ENCODE peak calls at places on chromosomes 6 and 20, in eight cellular contexts. O is tibial nerve, V is vagina, B is endothelial cell of umbilical vein, A is suprapubic skin, I is prostate gland, T is adrenal gland, N is lower leg skin. L is an unnamed sample.

GRCh38 chr6:139373154-139373927 is 1.1 kb downstream of the CITED2 start:
- DNase-seq in O (peak), V (no peak), B (peak), A (peak), I (peak), T (peak), N (peak), L (no peak)

GRCh38 chr20:36093025-36093803 is 61.3 kb upstream of the EPB41L1 start:
- DNase-seq in O (peak), V (no peak), B (peak), A (peak), I (peak), T (peak), N (no peak), L (no peak)

GRCh38 chr6:109595998-109596397 is 95.0 kb downstream of the AK9 start:
- DNase-seq in O (no peak), V (no peak), B (peak), A (no peak), I (no peak), T (no peak), N (no peak), L (no peak)

GRCh38 chr6:110188791-110189190 is 8.6 kb downstream of the CDC40 start:
- DNase-seq in O (no peak), V (no peak), B (no peak), A (no peak), I (no peak), T (no peak), N (no peak), L (no peak)

GRCh38 chr6:22694092-22694724 is 124.8 kb downstream of the HDGFL1 start:
- DNase-seq in O (no peak), V (no peak), B (no peak), A (no peak), I (no peak), T (no peak), N (no peak), L (no peak)

GRCh38 chr6:160400426-160400825 is 52.2 kb downstream of the SLC22A3 start:
- DNase-seq in O (no peak), V (no peak), B (no peak), A (no peak), I (peak), T (no peak), N (no peak), L (no peak)

GRCh38 chr6:157428418-157429202 is 47.6 kb downstream of the ZDHHC14 start:
- DNase-seq in O (no peak), V (no peak), B (no peak), A (no peak), I (peak), T (peak), N (no peak), L (no peak)

GRCh38 chr6:168683621-168684020 is 242.6 kb downstream of the SMOC2 start:
- DNase-seq in O (no peak), V (peak), B (no peak), A (no peak), I (no peak), T (no peak), N (no peak), L (no peak)

GRCh38 chr6:141017941-141018340 is 1114.8 kb upstream of the GJE1 start:
- DNase-seq in O (no peak), V (no peak), B (no peak), A (no peak), I (no peak), T (no peak), N (no peak), L (no peak)

GRCh38 chr6:13278184-13278583 is 50.2 kb downstream of the TBC1D7 start:
- DNase-seq in O (no peak), V (no peak), B (no peak), A (no peak), I (no peak), T (no peak), N (no peak), L (no peak)

GRCh38 chr6:3650959-3651697 is 100.4 kb downstream of the PXDC1 start:
- DNase-seq in O (no peak), V (peak), B (no peak), A (no peak), I (no peak), T (no peak), N (no peak), L (no peak)

GRCh38 chr6:74222768-74223321 is 526.8 kb downstream of the CD109 start:
- DNase-seq in O (no peak), V (no peak), B (no peak), A (no peak), I (no peak), T (no peak), N (no peak), L (no peak)

GRCh38 chr6:44039191-44039719 is 88.0 kb downstream of the MRPL14 start:
- DNase-seq in O (no peak), V (no peak), B (no peak), A (no peak), I (no peak), T (peak), N (no peak), L (no peak)

GRCh38 chr6:98516869-98517268 is 317.5 kb upstream of the POU3F2 start:
- DNase-seq in O (no peak), V (no peak), B (no peak), A (no peak), I (no peak), T (no peak), N (no peak), L (no peak)

GRCh38 chr20:63097336-63097831 is 90.6 kb upstream of the BHLHE23 start:
- DNase-seq in O (no peak), V (no peak), B (no peak), A (peak), I (no peak), T (peak), N (no peak), L (no peak)

GRCh38 chr20:35329435-35330139 is 37.4 kb upstream of the FAM83C start:
- DNase-seq in O (no peak), V (no peak), B (no peak), A (no peak), I (no peak), T (peak), N (peak), L (no peak)

GRCh38 chr20:32461836-32462600 is 103.9 kb downstream of the ASXL1 start:
- DNase-seq in O (no peak), V (no peak), B (no peak), A (no peak), I (no peak), T (no peak), N (no peak), L (no peak)

GRCh38 chr6:3766219-3766618 is 14.7 kb upstream of the PXDC1 start:
- DNase-seq in O (no peak), V (peak), B (no peak), A (peak), I (peak), T (no peak), N (no peak), L (no peak)

GRCh38 chr6:58113960-58114359 is 796.5 kb downstream of the PRIM2 start:
- DNase-seq in O (no peak), V (no peak), B (no peak), A (no peak), I (no peak), T (no peak), N (no peak), L (no peak)

GRCh38 chr6:41039060-41039998 is at the start of gene UNC5CL:
- DNase-seq in O (no peak), V (no peak), B (peak), A (no peak), I (peak), T (peak), N (no peak), L (peak)

GRCh38 chr6:75893776-75894152 is 144.7 kb downstream of the MYO6 start:
- DNase-seq in O (no peak), V (no peak), B (no peak), A (no peak), I (no peak), T (no peak), N (no peak), L (no peak)

GRCh38 chr6:25971187-25971811 is 8.7 kb downstream of the TRIM38 start:
- DNase-seq in O (no peak), V (no peak), B (peak), A (no peak), I (no peak), T (peak), N (peak), L (peak)

GRCh38 chr6:122719176-122719575 is 60.3 kb upstream of the FABP7 start:
- DNase-seq in O (no peak), V (no peak), B (no peak), A (no peak), I (no peak), T (no peak), N (no peak), L (no peak)

GRCh38 chr6:69362209-69362608 is 434.6 kb downstream of the LMBRD1 start:
- DNase-seq in O (no peak), V (no peak), B (no peak), A (no peak), I (no peak), T (no peak), N (no peak), L (no peak)

DNA sequence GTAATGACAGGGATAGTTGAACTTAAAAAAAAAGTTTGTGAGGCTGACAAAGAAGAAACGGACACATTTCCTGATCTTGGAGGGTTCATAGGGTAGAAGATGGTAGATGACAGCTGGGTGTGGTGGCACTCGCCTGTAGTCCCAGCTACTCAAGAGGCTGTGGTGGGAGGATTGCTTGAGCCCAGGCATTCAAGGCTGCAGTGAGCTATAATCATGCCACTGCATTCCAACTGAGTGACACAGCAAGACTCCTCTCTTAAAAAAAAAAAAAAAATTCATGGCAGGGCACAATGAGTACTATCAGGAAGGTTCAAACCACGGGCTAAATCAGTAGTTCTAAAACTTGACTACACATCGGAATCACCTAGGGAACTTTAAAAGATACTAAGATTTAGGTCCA is 2.0 kb upstream of the MICA start:
- DNase-seq in O (no peak), V (no peak), B (peak), A (no peak), I (peak), T (peak), N (peak), L (no peak)
- TF ChIP-seq POLR2A in O (no peak), V (no peak), B (peak), A (no peak), I (peak), T (peak), N (no peak), L (no peak)

DNA sequence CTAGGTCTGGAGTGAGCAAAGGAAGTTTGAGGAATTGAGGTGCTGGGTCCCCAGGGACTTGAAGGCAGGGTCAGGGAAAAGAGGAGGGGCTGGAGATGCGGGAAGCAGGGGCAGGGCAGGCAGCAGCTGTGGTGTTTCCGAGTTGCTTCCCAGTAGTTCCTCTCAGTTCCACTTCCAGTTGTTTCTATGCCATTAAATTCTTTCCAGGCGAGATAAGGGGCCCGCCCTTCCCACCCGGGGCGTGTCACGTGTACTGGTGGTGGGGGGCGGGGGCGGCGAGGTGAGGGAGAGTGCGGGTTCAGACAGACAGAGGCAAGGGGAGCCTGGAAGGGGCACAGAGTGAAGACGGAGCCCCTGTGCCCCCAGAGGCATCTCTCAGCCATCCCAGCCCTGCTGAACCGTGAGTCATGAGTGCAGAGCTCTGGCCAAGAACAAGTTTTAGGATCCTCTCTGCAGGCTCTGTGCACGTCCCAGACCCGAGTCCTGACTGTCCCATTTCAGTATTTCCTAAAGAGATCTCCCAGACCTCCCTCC is 977 bp downstream of the TNXB start:
- DNase-seq in O (peak), V (no peak), B (no peak), A (no peak), I (no peak), T (no peak), N (peak), L (no peak)
- TF ChIP-seq POLR2A in O (no peak), V (no peak), B (no peak), A (no peak), I (no peak), T (no peak), N (no peak), L (no peak)

DNA sequence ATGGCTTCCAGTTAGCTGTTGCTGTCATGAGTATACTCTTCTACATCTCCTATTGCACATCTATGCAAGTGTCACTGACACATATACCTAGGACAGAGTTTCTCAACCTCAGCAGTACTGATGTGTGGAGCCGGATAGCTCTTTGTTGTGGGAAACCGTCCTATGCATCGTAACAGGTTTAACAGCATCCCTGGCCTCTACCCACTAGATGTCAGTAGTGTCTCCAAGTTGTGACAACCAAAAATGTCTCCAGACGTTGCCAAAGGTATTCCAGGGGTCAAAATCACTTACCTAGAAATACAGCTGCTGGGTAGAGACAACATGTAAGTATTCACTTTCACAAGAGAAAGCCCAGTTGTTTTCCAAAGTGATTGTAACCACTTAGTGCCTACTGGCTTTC is 637.6 kb downstream of the RNF144B start:
- DNase-seq in O (no peak), V (no peak), B (no peak), A (no peak), I (peak), T (no peak), N (no peak), L (no peak)
- TF ChIP-seq POLR2A in O (no peak), V (no peak), B (no peak), A (no peak), I (no peak), T (no peak), N (no peak), L (no peak)

GRCh38 chr6:16319813-16320532 is 81.6 kb downstream of the GMPR start:
- DNase-seq in O (no peak), V (no peak), B (peak), A (no peak), I (peak), T (peak), N (peak), L (no peak)
- TF ChIP-seq POLR2A in O (no peak), V (no peak), B (no peak), A (no peak), I (no peak), T (peak), N (no peak), L (no peak)

DNA sequence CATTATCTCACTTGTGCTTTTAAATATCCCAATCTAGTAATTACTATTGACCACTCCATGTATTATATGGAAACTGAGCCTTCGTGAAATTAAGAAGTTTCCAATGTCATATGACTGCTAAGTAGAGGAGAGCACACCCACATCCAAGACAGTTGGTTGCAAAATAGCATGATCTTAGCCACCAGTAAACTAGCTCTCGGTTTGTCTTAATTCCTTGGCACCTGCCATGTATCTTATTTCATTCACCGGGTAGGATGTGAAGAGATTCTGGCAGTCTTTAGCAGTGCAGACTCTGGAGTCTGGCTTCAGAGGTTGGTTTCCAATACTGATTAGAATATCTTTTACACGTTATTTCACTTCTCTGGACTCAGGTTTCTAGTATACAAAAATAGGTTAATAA is 270.3 kb downstream of the LAMA2 start:
- DNase-seq in O (no peak), V (no peak), B (no peak), A (no peak), I (no peak), T (no peak), N (no peak), L (no peak)
- TF ChIP-seq POLR2A in O (no peak), V (no peak), B (no peak), A (no peak), I (no peak), T (no peak), N (no peak), L (no peak)

GRCh38 chr6:36197739-36198221 is 1.2 kb downstream of the BRPF3 start:
- DNase-seq in O (no peak), V (no peak), B (peak), A (no peak), I (no peak), T (peak), N (no peak), L (no peak)

GRCh38 chr6:36198986-36199385 is 2.4 kb downstream of the BRPF3 start:
- DNase-seq in O (no peak), V (no peak), B (no peak), A (no peak), I (no peak), T (no peak), N (no peak), L (no peak)

GRCh38 chr6:36195471-36196048 is 984 bp upstream of the BRPF3 start:
- DNase-seq in O (no peak), V (no peak), B (peak), A (no peak), I (no peak), T (no peak), N (no peak), L (no peak)

GRCh38 chr6:36196049-36196879 is at the start of gene BRPF3:
- DNase-seq in O (peak), V (peak), B (peak), A (peak), I (peak), T (peak), N (peak), L (peak)

GRCh38 chr6:36196880-36197548 is 470 bp downstream of the BRPF3 start:
- DNase-seq in O (peak), V (peak), B (peak), A (peak), I (peak), T (peak), N (peak), L (peak)
- TF ChIP-seq POLR2A in O (peak), V (no peak), B (peak), A (no peak), I (peak), T (peak), N (no peak), L (peak)

GRCh38 chr6:85672623-85673022 is 29.9 kb upstream of the SYNCRIP start:
- DNase-seq in O (no peak), V (no peak), B (no peak), A (no peak), I (no peak), T (no peak), N (no peak), L (no peak)

GRCh38 chr6:85672050-85672449 is 29.4 kb upstream of the SYNCRIP start:
- DNase-seq in O (no peak), V (no peak), B (no peak), A (no peak), I (no peak), T (no peak), N (no peak), L (no peak)

GRCh38 chr6:85674604-85675003 is 31.9 kb upstream of the SYNCRIP start:
- DNase-seq in O (no peak), V (no peak), B (no peak), A (no peak), I (no peak), T (no peak), N (no peak), L (no peak)

GRCh38 chr6:85675030-85675819 is 32.5 kb upstream of the SYNCRIP start:
- DNase-seq in O (no peak), V (no peak), B (peak), A (no peak), I (no peak), T (no peak), N (no peak), L (no peak)

GRCh38 chr6:85673198-85674139 is 30.8 kb upstream of the SYNCRIP start:
- DNase-seq in O (no peak), V (no peak), B (no peak), A (no peak), I (no peak), T (no peak), N (no peak), L (no peak)
- TF ChIP-seq POLR2A in O (no peak), V (no peak), B (peak), A (no peak), I (no peak), T (no peak), N (no peak), L (no peak)

GRCh38 chr20:43786885-43787284 is 60.1 kb upstream of the GTSF1L start:
- DNase-seq in O (no peak), V (peak), B (no peak), A (no peak), I (no peak), T (no peak), N (no peak), L (no peak)
- TF ChIP-seq POLR2A in O (no peak), V (no peak), B (no peak), A (no peak), I (no peak), T (no peak), N (no peak), L (no peak)

DNA sequence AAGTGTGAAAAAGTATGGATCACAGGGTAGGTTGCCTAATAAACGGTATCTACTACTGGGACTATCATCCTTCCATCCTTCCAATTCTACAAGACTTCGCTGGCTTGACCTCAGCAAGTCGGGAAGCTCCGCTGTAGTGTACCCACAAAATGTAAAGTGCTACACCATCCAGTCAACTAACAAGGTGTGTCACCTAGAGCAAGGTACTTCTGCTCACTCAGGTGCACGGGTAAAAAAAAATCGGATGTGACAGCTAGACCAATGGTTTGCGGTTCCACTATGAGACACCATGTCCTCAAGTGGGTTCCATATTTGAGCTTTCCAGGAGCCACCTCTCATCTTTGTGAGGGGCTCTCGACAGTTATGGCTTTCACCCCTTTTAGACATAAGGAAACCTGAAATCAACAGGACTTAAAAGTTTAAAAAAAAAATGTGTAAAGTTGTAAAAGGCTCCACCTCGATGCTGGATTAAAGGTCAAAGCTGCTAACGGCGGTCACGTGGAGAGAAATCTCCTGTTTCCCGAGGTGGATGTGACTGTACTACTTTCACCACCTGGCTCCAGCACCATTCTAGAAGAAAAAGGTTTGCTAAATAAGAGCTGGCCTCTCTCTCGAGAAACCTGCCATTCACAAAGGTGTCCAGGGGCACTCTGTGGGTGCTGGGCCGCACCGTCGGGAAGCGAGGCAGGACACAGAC is 661 bp downstream of the ATP5F1E start:
- DNase-seq in O (no peak), V (no peak), B (peak), A (no peak), I (no peak), T (no peak), N (no peak), L (no peak)
- TF ChIP-seq POLR2A in O (no peak), V (no peak), B (no peak), A (no peak), I (no peak), T (no peak), N (no peak), L (no peak)

GRCh38 chr6:150006961-150007464 is 18.3 kb downstream of the RAET1L start:
- DNase-seq in O (no peak), V (no peak), B (no peak), A (no peak), I (no peak), T (no peak), N (no peak), L (no peak)
- TF ChIP-seq POLR2A in O (no peak), V (no peak), B (no peak), A (no peak), I (no peak), T (no peak), N (no peak), L (no peak)